ENCODE peak calls at places on chromosomes 16 and 17, in six cellular contexts. R is AG09319; M is naive thymus-derived CD8-positive, alpha-beta T cell; S is AG04450; J is stromal cell of bone marrow; Y is COR-L47. B is an unnamed sample.

GRCh38 chr17:14428640-14429029 is 127.8 kb downstream of the HS3ST3B1 start:
- DNase-seq in S (no peak), M (no peak), R (no peak), Y (no peak), J (no peak), B (no peak)

GRCh38 chr17:57490890-57491289 is 234.6 kb downstream of the MSI2 start:
- DNase-seq in S (no peak), Y (no peak), M (no peak), J (no peak), R (no peak), B (no peak)

GRCh38 chr16:11824362-11824761 is 27.0 kb downstream of the RSL1D1 start:
- DNase-seq in J (no peak), S (no peak), Y (no peak), R (no peak), M (no peak), B (no peak)

GRCh38 chr16:30954993-30955392 is 2.6 kb upstream of the SETD1A start:
- DNase-seq in J (no peak), M (no peak), S (no peak), R (no peak), Y (no peak), B (no peak)

GRCh38 chr17:83137523-83137922 is 58.1 kb downstream of the METRNL start:
- DNase-seq in S (no peak), J (no peak), Y (no peak), M (no peak), R (no peak), B (no peak)

GRCh38 chr17:76556759-76557367 is 17.0 kb downstream of the PRCD start:
- DNase-seq in Y (no peak), S (no peak), R (no peak), M (no peak), J (no peak), B (peak)

GRCh38 chr17:20092973-20093626 is 83.9 kb downstream of the SPECC1 start:
- DNase-seq in Y (peak), J (no peak), M (no peak), S (no peak), R (no peak), B (no peak)

GRCh38 chr16:85563515-85564276 is 49.4 kb upstream of the GSE1 start:
- DNase-seq in M (no peak), J (peak), Y (no peak), R (no peak), S (no peak), B (no peak)

GRCh38 chr17:79812969-79813825 is 16.3 kb upstream of the CBX8 start:
- DNase-seq in M (no peak), J (no peak), Y (no peak), R (no peak), S (no peak), B (no peak)

GRCh38 chr16:85392756-85393673 is 220.1 kb upstream of the GSE1 start:
- DNase-seq in S (no peak), Y (no peak), M (peak), J (no peak), R (no peak), B (no peak)

GRCh38 chr16:997440-998051 is 16.0 kb downstream of the SOX8 start:
- DNase-seq in R (no peak), Y (peak), M (peak), J (no peak), S (no peak), B (peak)

GRCh38 chr17:31754239-31754945 is 104.7 kb downstream of the COPRS start:
- DNase-seq in R (no peak), S (peak), M (no peak), Y (no peak), J (peak), B (no peak)

GRCh38 chr17:41073676-41074075 is 8.0 kb upstream of the KRTAP2-4 start:
- DNase-seq in Y (no peak), M (no peak), R (no peak), J (no peak), S (no peak), B (no peak)

GRCh38 chr17:20259668-20260067 is 207.7 kb downstream of the LGALS9B start:
- DNase-seq in S (no peak), M (no peak), R (no peak), J (no peak), Y (no peak), B (no peak)

GRCh38 chr16:918741-919657 is 51.8 kb downstream of the LMF1 start:
- DNase-seq in R (no peak), S (no peak), J (no peak), M (peak), Y (no peak), B (no peak)

GRCh38 chr17:5097101-5097834 is 14.4 kb downstream of the ZNF232 start:
- DNase-seq in J (no peak), Y (no peak), S (no peak), M (peak), R (no peak), B (no peak)

GRCh38 chr17:5715478-5715877 is 131.2 kb upstream of the NLRP1 start:
- DNase-seq in R (no peak), S (no peak), M (no peak), Y (no peak), J (no peak), B (no peak)

GRCh38 chr16:2370725-2371124 is 30.2 kb upstream of the ABCA3 start:
- DNase-seq in Y (no peak), S (no peak), R (no peak), J (no peak), M (no peak), B (no peak)

GRCh38 chr16:17448640-17449638 is 21.8 kb downstream of the XYLT1 start:
- DNase-seq in J (no peak), Y (no peak), M (no peak), S (no peak), R (no peak), B (peak)

GRCh38 chr17:48048321-48049140 is at the start of gene NFE2L1:
- DNase-seq in R (peak), J (peak), M (no peak), S (peak), Y (peak), B (no peak)

GRCh38 chr16:586645-587590 is 2.9 kb upstream of the RAB40C start:
- DNase-seq in S (no peak), Y (no peak), M (no peak), J (no peak), R (no peak), B (no peak)

GRCh38 chr16:23148513-23149266 is 562 bp downstream of the USP31 start:
- DNase-seq in J (no peak), Y (peak), R (no peak), M (peak), S (no peak), B (peak)

GRCh38 chr16:89104930-89105571 is 11.4 kb downstream of the ACSF3 start:
- DNase-seq in J (no peak), R (no peak), S (no peak), M (no peak), Y (no peak), B (no peak)

GRCh38 chr16:49576173-49576494 is 202.5 kb downstream of the C16orf78 start:
- DNase-seq in S (no peak), J (no peak), M (no peak), Y (no peak), R (no peak), B (no peak)

GRCh38 chr16:67013823-67014640 is 14.9 kb upstream of the CBFB start:
- DNase-seq in S (no peak), M (peak), J (peak), Y (peak), R (no peak), B (peak)

GRCh38 chr16:48054881-48055601 is 100.8 kb downstream of the ABCC12 start:
- DNase-seq in J (peak), Y (peak), R (peak), M (no peak), S (peak), B (peak)

GRCh38 chr16:4689091-4689671 is 4.2 kb upstream of the NUDT16L1 start:
- DNase-seq in R (no peak), J (no peak), Y (no peak), M (peak), S (no peak), B (no peak)

GRCh38 chr17:58337600-58338453 is 9.2 kb upstream of the TSPOAP1 start:
- DNase-seq in R (peak), J (peak), S (peak), Y (no peak), M (peak), B (peak)

GRCh38 chr16:5252800-5253199 is 155.2 kb upstream of the EEF2KMT start:
- DNase-seq in S (no peak), J (no peak), R (no peak), M (no peak), Y (no peak), B (no peak)

GRCh38 chr17:5115673-5116651 is at the start of gene USP6:
- DNase-seq in Y (no peak), J (no peak), M (no peak), R (no peak), S (no peak), B (no peak)

GRCh38 chr16:85752511-85753420 is 1.9 kb upstream of the C16orf74 start:
- DNase-seq in R (no peak), Y (peak), M (peak), S (no peak), J (no peak), B (no peak)

GRCh38 chr16:50207652-50208051 is 54.5 kb downstream of the TENT4B start:
- DNase-seq in S (no peak), J (no peak), Y (no peak), R (no peak), M (no peak), B (no peak)

GRCh38 chr17:6279659-6280058 is 155.3 kb downstream of the AIPL1 start:
- DNase-seq in R (no peak), S (no peak), J (no peak), Y (peak), M (no peak), B (no peak)

GRCh38 chr16:88063201-88063773 is 112.1 kb downstream of the BANP start:
- DNase-seq in S (peak), Y (no peak), R (peak), M (no peak), J (peak), B (no peak)

GRCh38 chr17:73787721-73788051 is 143.4 kb upstream of the SDK2 start:
- DNase-seq in J (no peak), R (no peak), M (no peak), Y (no peak), S (no peak), B (no peak)

GRCh38 chr16:11862489-11862888 is 11.1 kb upstream of the RSL1D1 start:
- DNase-seq in M (no peak), R (no peak), J (no peak), S (no peak), Y (no peak), B (no peak)

GRCh38 chr16:1048442-1049112 is 24.0 kb upstream of the SSTR5 start:
- DNase-seq in M (no peak), S (no peak), J (peak), R (no peak), Y (peak), B (no peak)

GRCh38 chr17:30472238-30472890 is 4.8 kb upstream of the GOSR1 start:
- DNase-seq in S (no peak), R (no peak), M (no peak), Y (no peak), J (no peak), B (no peak)

B was measured in T-helper 1 cell.